ENCODE peak calls at places on chromosome 21, in nine cellular contexts. S is naive thymus-derived CD8-positive, alpha-beta T cell; Z is T-helper 9 cell; P is cardiac fibroblast; Q is stimulated activated CD4-positive, alpha-beta T cell treated with anti-CD3 and anti-CD28 coated beads, Interleukin-15, amount 100 ng/mL, for 24 hours; I is NCI-H526; E is activated naive CD8-positive, alpha-beta T cell treated with anti-CD3 and anti-CD28 coated beads, Interleukin-2, amount 50 U/mL, for 24 hours; F is GM04503; C is cardiac septum. T is an unnamed sample.
A peak's percentile ranks its signal among the peaks of the same experiment; 100 is the strongest.

GRCh38 chr21:19461481-19462205 is 1058.1 kb upstream of the TMPRSS15 start:
- DNase-seq in Q (no peak), S (no peak), P (no peak), F (no peak), I (no peak), C (no peak), Z (no peak), E (no peak), T (no peak)

GRCh38 chr21:35275776-35276175 is 226.7 kb upstream of the RUNX1 start:
- DNase-seq in F (no peak), E (no peak), Q (no peak), S (no peak), C (no peak), P (no peak), Z (no peak), I (peak; percentile 20), T (no peak)

GRCh38 chr21:40466893-40467483 is 380.0 kb downstream of the DSCAM start:
- DNase-seq in E (no peak), Z (no peak), C (no peak), I (no peak), Q (no peak), S (no peak), P (peak; percentile 1), F (no peak), T (no peak)

GRCh38 chr21:35328856-35329455 is 279.9 kb upstream of the RUNX1 start:
- DNase-seq in C (no peak), Q (no peak), F (no peak), S (no peak), I (no peak), E (no peak), P (no peak), Z (no peak), T (no peak)

GRCh38 chr21:37878946-37879660 is 37.2 kb downstream of the KCNJ6 start:
- DNase-seq in S (no peak), C (no peak), Z (no peak), I (no peak), F (no peak), Q (no peak), E (no peak), P (peak; percentile 41), T (no peak)

GRCh38 chr21:43361127-43361492 is 65.8 kb downstream of the SIK1 start:
- DNase-seq in P (no peak), C (no peak), S (peak; percentile 33), F (no peak), Z (no peak), Q (peak; percentile 39), I (peak; percentile 39), E (no peak), T (no peak)

GRCh38 chr21:42736646-42737350 is 83.4 kb downstream of the PDE9A start:
- DNase-seq in Z (no peak), C (peak; percentile 15), S (no peak), E (no peak), P (no peak), Q (no peak), F (no peak), I (no peak), T (no peak)

GRCh38 chr21:28699591-28700259 is 293.0 kb downstream of the LTN1 start:
- DNase-seq in C (no peak), I (no peak), E (no peak), S (no peak), Z (no peak), Q (no peak), F (no peak), P (no peak), T (no peak)

GRCh38 chr21:41508415-41509205 is 652 bp upstream of the TMPRSS2 start:
- DNase-seq in I (no peak), F (no peak), P (no peak), E (no peak), C (no peak), S (no peak), Z (no peak), Q (no peak), T (no peak)

GRCh38 chr21:14722841-14723483 is 176.8 kb upstream of the SAMSN1 start:
- DNase-seq in I (no peak), S (no peak), Z (no peak), Q (no peak), E (no peak), F (no peak), P (no peak), C (no peak), T (no peak)

GRCh38 chr21:41460578-41461527 is 34.8 kb downstream of the MX1 start:
- DNase-seq in F (no peak), Q (peak; percentile 73), S (peak; percentile 45), Z (peak; percentile 45), C (peak; percentile 82), I (no peak), P (peak; percentile 87), E (peak; percentile 52), T (peak; percentile 37)

GRCh38 chr21:37435120-37435519 is 68.5 kb downstream of the DYRK1A start:
- DNase-seq in S (peak; percentile 84), Q (peak; percentile 31), Z (no peak), I (peak; percentile 97), P (peak; percentile 96), F (peak; percentile 76), E (peak; percentile 18), C (no peak), T (peak; percentile 87)

GRCh38 chr21:37829447-37829846 is 86.8 kb downstream of the KCNJ6 start:
- DNase-seq in P (peak; percentile 15), Z (no peak), Q (no peak), E (no peak), F (no peak), C (no peak), S (no peak), I (no peak), T (no peak)

GRCh38 chr21:45074818-45075605 is 632 bp downstream of the ADARB1 start:
- DNase-seq in S (peak; percentile 19), F (no peak), C (peak; percentile 62), Z (no peak), Q (peak; percentile 55), I (peak; percentile 42), E (peak; percentile 46), P (no peak), T (no peak)

GRCh38 chr21:37220433-37220980 is 46.6 kb downstream of the VPS26C start:
- DNase-seq in Z (peak; percentile 20), F (no peak), I (no peak), P (peak; percentile 59), C (no peak), Q (peak; percentile 60), S (no peak), E (peak; percentile 41), T (peak; percentile 10)

GRCh38 chr21:29725025-29725736 is 214.6 kb downstream of the GRIK1 start:
- DNase-seq in Z (no peak), I (no peak), S (no peak), C (no peak), E (no peak), P (no peak), F (no peak), Q (no peak), T (no peak)

GRCh38 chr21:8989883-8990325 is 1531.5 kb upstream of the TPTE start:
- DNase-seq in Z (no peak), C (no peak), F (no peak), S (no peak), P (no peak), I (no peak), Q (no peak), E (no peak), T (no peak)

GRCh38 chr21:35909456-35910178 is 150.7 kb downstream of the SETD4 start:
- DNase-seq in Q (no peak), S (no peak), E (no peak), F (no peak), P (no peak), Z (no peak), I (no peak), C (no peak), T (no peak)

GRCh38 chr21:15060776-15061175 is 4.0 kb downstream of the NRIP1 start:
- DNase-seq in S (no peak), Q (no peak), F (no peak), C (no peak), I (no peak), Z (no peak), P (no peak), E (no peak), T (no peak)

GRCh38 chr21:46286668-46286982 is 483 bp downstream of the YBEY start:
- DNase-seq in E (no peak), F (no peak), S (no peak), Z (no peak), I (no peak), P (no peak), Q (no peak), C (no peak), T (no peak)

GRCh38 chr21:15206514-15206913 is 141.7 kb upstream of the NRIP1 start:
- DNase-seq in P (no peak), Z (no peak), F (no peak), Q (no peak), E (no peak), I (no peak), C (no peak), S (no peak), T (no peak)

GRCh38 chr21:44845418-44846200 is 27.7 kb upstream of the SUMO3 start:
- DNase-seq in S (peak; percentile 32), P (peak; percentile 79), C (peak; percentile 87), I (peak; percentile 62), Z (peak; percentile 32), F (no peak), Q (peak; percentile 86), E (peak; percentile 74), T (peak; percentile 17)

T was measured in GM04504.